ENCODE peak calls at places on chromosomes 16 and 17, in eight cellular contexts. One of them, this sample, is unnamed.

GRCh38 chr17:39702901-39703893 is 3.3 kb downstream of the ERBB2 start:
- DNase-seq in adrenal gland: no peak
- DNase-seq in NCI-H2029: peak
- DNase-seq in NCI-H460: peak
- DNase-seq in AG08396: no peak
- DNase-seq in smooth muscle cell of the brain vasculature: no peak
- DNase-seq in activated naive CD4-positive, alpha-beta T cell treated with anti-CD3 and anti-CD28 coated beads, Interleukin-2, amount 10 ng/mL, durations not matched to agents 7 days and 5 days: no peak
- DNase-seq in activated B cell treated with CpG ODN at 0.5 μM for 24 hours: no peak
- DNase-seq in this sample: no peak

GRCh38 chr16:19432429-19432828 is 14.7 kb downstream of the TMC5 start:
- DNase-seq in NCI-H460: peak
- DNase-seq in activated B cell treated with CpG ODN at 0.5 μM for 24 hours: no peak
- DNase-seq in smooth muscle cell of the brain vasculature: no peak
- DNase-seq in AG08396: no peak
- DNase-seq in adrenal gland: no peak
- DNase-seq in NCI-H2029: peak
- DNase-seq in activated naive CD4-positive, alpha-beta T cell treated with anti-CD3 and anti-CD28 coated beads, Interleukin-2, amount 10 ng/mL, durations not matched to agents 7 days and 5 days: no peak
- DNase-seq in this sample: no peak

GRCh38 chr17:38428150-38428642 is at the start of gene ARHGAP23:
- DNase-seq in activated naive CD4-positive, alpha-beta T cell treated with anti-CD3 and anti-CD28 coated beads, Interleukin-2, amount 10 ng/mL, durations not matched to agents 7 days and 5 days: peak
- DNase-seq in activated B cell treated with CpG ODN at 0.5 μM for 24 hours: peak
- DNase-seq in smooth muscle cell of the brain vasculature: no peak
- DNase-seq in NCI-H460: peak
- DNase-seq in NCI-H2029: no peak
- DNase-seq in adrenal gland: peak
- DNase-seq in AG08396: peak
- DNase-seq in this sample: peak

GRCh38 chr17:12737740-12738469 is 51.4 kb upstream of the ARHGAP44 start:
- DNase-seq in NCI-H2029: no peak
- DNase-seq in activated B cell treated with CpG ODN at 0.5 μM for 24 hours: no peak
- DNase-seq in AG08396: no peak
- DNase-seq in activated naive CD4-positive, alpha-beta T cell treated with anti-CD3 and anti-CD28 coated beads, Interleukin-2, amount 10 ng/mL, durations not matched to agents 7 days and 5 days: no peak
- DNase-seq in adrenal gland: no peak
- DNase-seq in NCI-H460: no peak
- DNase-seq in smooth muscle cell of the brain vasculature: no peak
- DNase-seq in this sample: no peak

GRCh38 chr17:77141846-77142449 is 1.2 kb downstream of the SEC14L1 start:
- DNase-seq in AG08396: no peak
- DNase-seq in activated naive CD4-positive, alpha-beta T cell treated with anti-CD3 and anti-CD28 coated beads, Interleukin-2, amount 10 ng/mL, durations not matched to agents 7 days and 5 days: no peak
- DNase-seq in NCI-H2029: no peak
- DNase-seq in activated B cell treated with CpG ODN at 0.5 μM for 24 hours: no peak
- DNase-seq in NCI-H460: no peak
- DNase-seq in adrenal gland: no peak
- DNase-seq in smooth muscle cell of the brain vasculature: no peak
- DNase-seq in this sample: no peak

GRCh38 chr17:56230660-56231059 is 77.4 kb downstream of the ANKFN1 start:
- DNase-seq in AG08396: no peak
- DNase-seq in smooth muscle cell of the brain vasculature: no peak
- DNase-seq in NCI-H2029: no peak
- DNase-seq in activated B cell treated with CpG ODN at 0.5 μM for 24 hours: no peak
- DNase-seq in adrenal gland: no peak
- DNase-seq in activated naive CD4-positive, alpha-beta T cell treated with anti-CD3 and anti-CD28 coated beads, Interleukin-2, amount 10 ng/mL, durations not matched to agents 7 days and 5 days: no peak
- DNase-seq in NCI-H460: no peak
- DNase-seq in this sample: no peak

GRCh38 chr16:6828690-6829089 is 504.0 kb upstream of the RBFOX1 start:
- DNase-seq in activated naive CD4-positive, alpha-beta T cell treated with anti-CD3 and anti-CD28 coated beads, Interleukin-2, amount 10 ng/mL, durations not matched to agents 7 days and 5 days: no peak
- DNase-seq in activated B cell treated with CpG ODN at 0.5 μM for 24 hours: no peak
- DNase-seq in smooth muscle cell of the brain vasculature: no peak
- DNase-seq in NCI-H460: no peak
- DNase-seq in adrenal gland: no peak
- DNase-seq in AG08396: no peak
- DNase-seq in NCI-H2029: no peak
- DNase-seq in this sample: no peak

GRCh38 chr17:15238064-15238463 is 27.1 kb downstream of the PMP22 start:
- DNase-seq in NCI-H460: no peak
- DNase-seq in activated B cell treated with CpG ODN at 0.5 μM for 24 hours: no peak
- DNase-seq in AG08396: no peak
- DNase-seq in smooth muscle cell of the brain vasculature: no peak
- DNase-seq in activated naive CD4-positive, alpha-beta T cell treated with anti-CD3 and anti-CD28 coated beads, Interleukin-2, amount 10 ng/mL, durations not matched to agents 7 days and 5 days: no peak
- DNase-seq in adrenal gland: no peak
- DNase-seq in NCI-H2029: no peak
- DNase-seq in this sample: no peak

GRCh38 chr16:14548933-14549788 is 80.9 kb downstream of the PARN start:
- DNase-seq in NCI-H460: no peak
- DNase-seq in activated B cell treated with CpG ODN at 0.5 μM for 24 hours: no peak
- DNase-seq in smooth muscle cell of the brain vasculature: no peak
- DNase-seq in NCI-H2029: peak
- DNase-seq in AG08396: no peak
- DNase-seq in adrenal gland: no peak
- DNase-seq in activated naive CD4-positive, alpha-beta T cell treated with anti-CD3 and anti-CD28 coated beads, Interleukin-2, amount 10 ng/mL, durations not matched to agents 7 days and 5 days: no peak
- DNase-seq in this sample: no peak

GRCh38 chr16:27085182-27085581 is 18.5 kb downstream of the C16orf82 start:
- DNase-seq in NCI-H460: no peak
- DNase-seq in smooth muscle cell of the brain vasculature: no peak
- DNase-seq in activated B cell treated with CpG ODN at 0.5 μM for 24 hours: no peak
- DNase-seq in adrenal gland: no peak
- DNase-seq in NCI-H2029: no peak
- DNase-seq in AG08396: no peak
- DNase-seq in activated naive CD4-positive, alpha-beta T cell treated with anti-CD3 and anti-CD28 coated beads, Interleukin-2, amount 10 ng/mL, durations not matched to agents 7 days and 5 days: no peak
- DNase-seq in this sample: no peak

GRCh38 chr16:54026456-54026855 is 260.1 kb downstream of the IRX3 start:
- DNase-seq in adrenal gland: no peak
- DNase-seq in AG08396: no peak
- DNase-seq in NCI-H460: no peak
- DNase-seq in activated naive CD4-positive, alpha-beta T cell treated with anti-CD3 and anti-CD28 coated beads, Interleukin-2, amount 10 ng/mL, durations not matched to agents 7 days and 5 days: no peak
- DNase-seq in NCI-H2029: no peak
- DNase-seq in activated B cell treated with CpG ODN at 0.5 μM for 24 hours: no peak
- DNase-seq in smooth muscle cell of the brain vasculature: no peak
- DNase-seq in this sample: no peak

GRCh38 chr16:11670171-11671131 is 2.2 kb downstream of the SNN start:
- DNase-seq in smooth muscle cell of the brain vasculature: no peak
- DNase-seq in adrenal gland: no peak
- DNase-seq in activated naive CD4-positive, alpha-beta T cell treated with anti-CD3 and anti-CD28 coated beads, Interleukin-2, amount 10 ng/mL, durations not matched to agents 7 days and 5 days: peak
- DNase-seq in NCI-H460: no peak
- DNase-seq in AG08396: no peak
- DNase-seq in activated B cell treated with CpG ODN at 0.5 μM for 24 hours: peak
- DNase-seq in NCI-H2029: no peak
- DNase-seq in this sample: peak

GRCh38 chr17:31294231-31294630 is 2.8 kb downstream of the OMG start:
- DNase-seq in AG08396: no peak
- DNase-seq in NCI-H2029: no peak
- DNase-seq in activated B cell treated with CpG ODN at 0.5 μM for 24 hours: no peak
- DNase-seq in smooth muscle cell of the brain vasculature: no peak
- DNase-seq in activated naive CD4-positive, alpha-beta T cell treated with anti-CD3 and anti-CD28 coated beads, Interleukin-2, amount 10 ng/mL, durations not matched to agents 7 days and 5 days: no peak
- DNase-seq in adrenal gland: no peak
- DNase-seq in NCI-H460: no peak
- DNase-seq in this sample: no peak

GRCh38 chr17:36791961-36792475 is 145.3 kb upstream of the LHX1 start:
- DNase-seq in activated naive CD4-positive, alpha-beta T cell treated with anti-CD3 and anti-CD28 coated beads, Interleukin-2, amount 10 ng/mL, durations not matched to agents 7 days and 5 days: no peak
- DNase-seq in smooth muscle cell of the brain vasculature: no peak
- DNase-seq in AG08396: no peak
- DNase-seq in adrenal gland: no peak
- DNase-seq in NCI-H460: no peak
- DNase-seq in activated B cell treated with CpG ODN at 0.5 μM for 24 hours: no peak
- DNase-seq in NCI-H2029: no peak
- DNase-seq in this sample: no peak

GRCh38 chr17:51372345-51373004 is 112.1 kb downstream of the UTP18 start:
- DNase-seq in AG08396: peak
- DNase-seq in activated naive CD4-positive, alpha-beta T cell treated with anti-CD3 and anti-CD28 coated beads, Interleukin-2, amount 10 ng/mL, durations not matched to agents 7 days and 5 days: no peak
- DNase-seq in smooth muscle cell of the brain vasculature: no peak
- DNase-seq in activated B cell treated with CpG ODN at 0.5 μM for 24 hours: no peak
- DNase-seq in adrenal gland: peak
- DNase-seq in NCI-H460: peak
- DNase-seq in NCI-H2029: peak
- DNase-seq in this sample: peak

GRCh38 chr16:7515543-7515942 is 182.9 kb downstream of the RBFOX1 start:
- DNase-seq in adrenal gland: no peak
- DNase-seq in NCI-H2029: no peak
- DNase-seq in AG08396: no peak
- DNase-seq in activated naive CD4-positive, alpha-beta T cell treated with anti-CD3 and anti-CD28 coated beads, Interleukin-2, amount 10 ng/mL, durations not matched to agents 7 days and 5 days: no peak
- DNase-seq in smooth muscle cell of the brain vasculature: no peak
- DNase-seq in activated B cell treated with CpG ODN at 0.5 μM for 24 hours: no peak
- DNase-seq in NCI-H460: no peak
- DNase-seq in this sample: no peak

GRCh38 chr17:68656666-68657065 is 55.5 kb upstream of the FAM20A start:
- DNase-seq in NCI-H2029: no peak
- DNase-seq in NCI-H460: no peak
- DNase-seq in activated B cell treated with CpG ODN at 0.5 μM for 24 hours: no peak
- DNase-seq in adrenal gland: no peak
- DNase-seq in AG08396: no peak
- DNase-seq in smooth muscle cell of the brain vasculature: no peak
- DNase-seq in activated naive CD4-positive, alpha-beta T cell treated with anti-CD3 and anti-CD28 coated beads, Interleukin-2, amount 10 ng/mL, durations not matched to agents 7 days and 5 days: no peak
- DNase-seq in this sample: no peak

GRCh38 chr17:21217346-21217745 is 3.4 kb upstream of the TMEM11 start:
- DNase-seq in AG08396: no peak
- DNase-seq in activated naive CD4-positive, alpha-beta T cell treated with anti-CD3 and anti-CD28 coated beads, Interleukin-2, amount 10 ng/mL, durations not matched to agents 7 days and 5 days: no peak
- DNase-seq in activated B cell treated with CpG ODN at 0.5 μM for 24 hours: no peak
- DNase-seq in NCI-H2029: no peak
- DNase-seq in smooth muscle cell of the brain vasculature: no peak
- DNase-seq in NCI-H460: no peak
- DNase-seq in adrenal gland: no peak
- DNase-seq in this sample: no peak

GRCh38 chr16:1606774-1607173 is 5.1 kb downstream of the IFT140 start:
- DNase-seq in NCI-H460: no peak
- DNase-seq in NCI-H2029: no peak
- DNase-seq in activated naive CD4-positive, alpha-beta T cell treated with anti-CD3 and anti-CD28 coated beads, Interleukin-2, amount 10 ng/mL, durations not matched to agents 7 days and 5 days: no peak
- DNase-seq in AG08396: no peak
- DNase-seq in smooth muscle cell of the brain vasculature: no peak
- DNase-seq in adrenal gland: no peak
- DNase-seq in activated B cell treated with CpG ODN at 0.5 μM for 24 hours: no peak
- DNase-seq in this sample: no peak

GRCh38 chr17:78872486-78872885 is 30.5 kb downstream of the CEP295NL start:
- DNase-seq in activated B cell treated with CpG ODN at 0.5 μM for 24 hours: no peak
- DNase-seq in smooth muscle cell of the brain vasculature: no peak
- DNase-seq in NCI-H460: no peak
- DNase-seq in NCI-H2029: peak
- DNase-seq in adrenal gland: no peak
- DNase-seq in AG08396: no peak
- DNase-seq in activated naive CD4-positive, alpha-beta T cell treated with anti-CD3 and anti-CD28 coated beads, Interleukin-2, amount 10 ng/mL, durations not matched to agents 7 days and 5 days: no peak
- DNase-seq in this sample: no peak

GRCh38 chr16:12225816-12226480 is 249.4 kb downstream of the SNX29 start:
- DNase-seq in AG08396: no peak
- DNase-seq in smooth muscle cell of the brain vasculature: no peak
- DNase-seq in adrenal gland: no peak
- DNase-seq in NCI-H460: no peak
- DNase-seq in NCI-H2029: no peak
- DNase-seq in activated naive CD4-positive, alpha-beta T cell treated with anti-CD3 and anti-CD28 coated beads, Interleukin-2, amount 10 ng/mL, durations not matched to agents 7 days and 5 days: no peak
- DNase-seq in activated B cell treated with CpG ODN at 0.5 μM for 24 hours: no peak
- DNase-seq in this sample: no peak

GRCh38 chr16:57994361-57994760 is 6.1 kb downstream of the ZNF319 start:
- DNase-seq in activated B cell treated with CpG ODN at 0.5 μM for 24 hours: no peak
- DNase-seq in NCI-H460: no peak
- DNase-seq in NCI-H2029: no peak
- DNase-seq in AG08396: no peak
- DNase-seq in adrenal gland: no peak
- DNase-seq in smooth muscle cell of the brain vasculature: no peak
- DNase-seq in activated naive CD4-positive, alpha-beta T cell treated with anti-CD3 and anti-CD28 coated beads, Interleukin-2, amount 10 ng/mL, durations not matched to agents 7 days and 5 days: no peak
- DNase-seq in this sample: no peak

GRCh38 chr17:75722076-75722475 is 817 bp downstream of the ITGB4 start:
- DNase-seq in AG08396: no peak
- DNase-seq in activated naive CD4-positive, alpha-beta T cell treated with anti-CD3 and anti-CD28 coated beads, Interleukin-2, amount 10 ng/mL, durations not matched to agents 7 days and 5 days: no peak
- DNase-seq in NCI-H460: no peak
- DNase-seq in activated B cell treated with CpG ODN at 0.5 μM for 24 hours: no peak
- DNase-seq in NCI-H2029: no peak
- DNase-seq in adrenal gland: no peak
- DNase-seq in smooth muscle cell of the brain vasculature: no peak
- DNase-seq in this sample: no peak

GRCh38 chr17:49635121-49635520 is 42.8 kb downstream of the SPOP start:
- DNase-seq in activated B cell treated with CpG ODN at 0.5 μM for 24 hours: no peak
- DNase-seq in smooth muscle cell of the brain vasculature: no peak
- DNase-seq in NCI-H460: no peak
- DNase-seq in AG08396: no peak
- DNase-seq in NCI-H2029: no peak
- DNase-seq in activated naive CD4-positive, alpha-beta T cell treated with anti-CD3 and anti-CD28 coated beads, Interleukin-2, amount 10 ng/mL, durations not matched to agents 7 days and 5 days: no peak
- DNase-seq in adrenal gland: no peak
- DNase-seq in this sample: no peak

GRCh38 chr16:79895053-79895916 is 294.7 kb upstream of the MAF start:
- DNase-seq in smooth muscle cell of the brain vasculature: no peak
- DNase-seq in activated B cell treated with CpG ODN at 0.5 μM for 24 hours: no peak
- DNase-seq in adrenal gland: no peak
- DNase-seq in AG08396: no peak
- DNase-seq in NCI-H2029: no peak
- DNase-seq in activated naive CD4-positive, alpha-beta T cell treated with anti-CD3 and anti-CD28 coated beads, Interleukin-2, amount 10 ng/mL, durations not matched to agents 7 days and 5 days: no peak
- DNase-seq in NCI-H460: no peak
- DNase-seq in this sample: no peak

GRCh38 chr16:23365602-23366240 is 63.6 kb downstream of the SCNN1B start:
- DNase-seq in NCI-H460: no peak
- DNase-seq in adrenal gland: peak
- DNase-seq in AG08396: no peak
- DNase-seq in NCI-H2029: peak
- DNase-seq in activated B cell treated with CpG ODN at 0.5 μM for 24 hours: no peak
- DNase-seq in smooth muscle cell of the brain vasculature: no peak
- DNase-seq in activated naive CD4-positive, alpha-beta T cell treated with anti-CD3 and anti-CD28 coated beads, Interleukin-2, amount 10 ng/mL, durations not matched to agents 7 days and 5 days: no peak
- DNase-seq in this sample: no peak

GRCh38 chr17:79220715-79221291 is 146.2 kb downstream of the ENGASE start:
- DNase-seq in smooth muscle cell of the brain vasculature: no peak
- DNase-seq in NCI-H460: no peak
- DNase-seq in activated naive CD4-positive, alpha-beta T cell treated with anti-CD3 and anti-CD28 coated beads, Interleukin-2, amount 10 ng/mL, durations not matched to agents 7 days and 5 days: no peak
- DNase-seq in AG08396: no peak
- DNase-seq in NCI-H2029: no peak
- DNase-seq in adrenal gland: no peak
- DNase-seq in activated B cell treated with CpG ODN at 0.5 μM for 24 hours: no peak
- DNase-seq in this sample: no peak

GRCh38 chr16:24499193-24499814 is 40.1 kb upstream of the RBBP6 start:
- DNase-seq in adrenal gland: peak
- DNase-seq in smooth muscle cell of the brain vasculature: no peak
- DNase-seq in NCI-H2029: peak
- DNase-seq in AG08396: peak
- DNase-seq in activated B cell treated with CpG ODN at 0.5 μM for 24 hours: no peak
- DNase-seq in NCI-H460: peak
- DNase-seq in activated naive CD4-positive, alpha-beta T cell treated with anti-CD3 and anti-CD28 coated beads, Interleukin-2, amount 10 ng/mL, durations not matched to agents 7 days and 5 days: no peak
- DNase-seq in this sample: no peak

GRCh38 chr17:45261577-45262515 is at the start of gene SPATA32:
- DNase-seq in AG08396: no peak
- DNase-seq in adrenal gland: peak
- DNase-seq in NCI-H2029: peak
- DNase-seq in NCI-H460: no peak
- DNase-seq in smooth muscle cell of the brain vasculature: no peak
- DNase-seq in activated B cell treated with CpG ODN at 0.5 μM for 24 hours: peak
- DNase-seq in activated naive CD4-positive, alpha-beta T cell treated with anti-CD3 and anti-CD28 coated beads, Interleukin-2, amount 10 ng/mL, durations not matched to agents 7 days and 5 days: peak
- DNase-seq in this sample: peak

GRCh38 chr17:17077861-17078732 is 35.8 kb downstream of the MPRIP start:
- DNase-seq in NCI-H460: no peak
- DNase-seq in activated B cell treated with CpG ODN at 0.5 μM for 24 hours: no peak
- DNase-seq in adrenal gland: peak
- DNase-seq in AG08396: no peak
- DNase-seq in smooth muscle cell of the brain vasculature: no peak
- DNase-seq in activated naive CD4-positive, alpha-beta T cell treated with anti-CD3 and anti-CD28 coated beads, Interleukin-2, amount 10 ng/mL, durations not matched to agents 7 days and 5 days: no peak
- DNase-seq in NCI-H2029: no peak
- DNase-seq in this sample: no peak

GRCh38 chr16:70601576-70602575 is 44.5 kb upstream of the IL34 start:
- DNase-seq in adrenal gland: no peak
- DNase-seq in smooth muscle cell of the brain vasculature: no peak
- DNase-seq in activated naive CD4-positive, alpha-beta T cell treated with anti-CD3 and anti-CD28 coated beads, Interleukin-2, amount 10 ng/mL, durations not matched to agents 7 days and 5 days: no peak
- DNase-seq in NCI-H460: no peak
- DNase-seq in NCI-H2029: no peak
- DNase-seq in AG08396: no peak
- DNase-seq in activated B cell treated with CpG ODN at 0.5 μM for 24 hours: no peak
- DNase-seq in this sample: no peak

GRCh38 chr17:75270218-75270965 is 639 bp downstream of the MIF4GD start:
- DNase-seq in AG08396: peak
- DNase-seq in smooth muscle cell of the brain vasculature: no peak
- DNase-seq in activated B cell treated with CpG ODN at 0.5 μM for 24 hours: no peak
- DNase-seq in NCI-H2029: peak
- DNase-seq in NCI-H460: peak
- DNase-seq in adrenal gland: peak
- DNase-seq in activated naive CD4-positive, alpha-beta T cell treated with anti-CD3 and anti-CD28 coated beads, Interleukin-2, amount 10 ng/mL, durations not matched to agents 7 days and 5 days: peak
- DNase-seq in this sample: peak

GRCh38 chr17:29084476-29085148 is 41.7 kb downstream of the PIPOX start:
- DNase-seq in NCI-H460: no peak
- DNase-seq in adrenal gland: no peak
- DNase-seq in activated B cell treated with CpG ODN at 0.5 μM for 24 hours: no peak
- DNase-seq in smooth muscle cell of the brain vasculature: peak
- DNase-seq in activated naive CD4-positive, alpha-beta T cell treated with anti-CD3 and anti-CD28 coated beads, Interleukin-2, amount 10 ng/mL, durations not matched to agents 7 days and 5 days: no peak
- DNase-seq in AG08396: no peak
- DNase-seq in NCI-H2029: peak
- DNase-seq in this sample: no peak